ENCODE peak calls at places on chromosomes 3 and 15, in five cellular contexts. T is SJSA1, Q is psoas muscle, Z is hepatocyte, D is body of pancreas. Y is an unnamed sample.

GRCh38 chr3:10495003-10495402 is 10.4 kb downstream of the ATP2B2 start:
- DNase-seq in Z (peak; percentile 72), D (peak; percentile 58), Q (peak; percentile 60), T (no peak), Y (peak; percentile 15)

GRCh38 chr3:30577788-30578187 is 28.6 kb upstream of the TGFBR2 start:
- DNase-seq in D (no peak), Q (no peak), Z (no peak), T (no peak), Y (no peak)

GRCh38 chr3:29758108-29759020 is 477.5 kb downstream of the RBMS3 start:
- DNase-seq in Q (no peak), D (no peak), T (peak; percentile 49), Z (no peak), Y (no peak)

GRCh38 chr3:40876019-40876418 is 323.3 kb upstream of the CTNNB1 start:
- DNase-seq in Z (no peak), D (no peak), T (peak; percentile 6), Q (no peak), Y (no peak)

GRCh38 chr15:92091155-92091734 is 237.7 kb downstream of the SLCO3A1 start:
- DNase-seq in D (peak; percentile 62), T (peak; percentile 21), Q (no peak), Z (peak; percentile 87), Y (peak; percentile 65)

GRCh38 chr15:79682851-79683288 is 213.9 kb downstream of the MTHFS start:
- DNase-seq in T (no peak), Q (no peak), D (no peak), Z (no peak), Y (no peak)

GRCh38 chr3:188037965-188038581 is 115.9 kb upstream of the LPP start:
- DNase-seq in Q (no peak), Z (peak; percentile 56), D (no peak), T (peak; percentile 38), Y (no peak)

GRCh38 chr3:186465508-186465907 is 78.7 kb downstream of the CRYGS start:
- DNase-seq in Q (no peak), T (no peak), Z (no peak), D (no peak), Y (no peak)

GRCh38 chr3:127736801-127737539 is 64.2 kb downstream of the ABTB1 start:
- DNase-seq in Q (no peak), D (no peak), Z (no peak), T (no peak), Y (no peak)

GRCh38 chr3:151923901-151924300 is 50.5 kb downstream of the SUCNR1 start:
- DNase-seq in D (no peak), T (no peak), Q (no peak), Z (no peak), Y (no peak)

GRCh38 chr3:194879991-194880939 is 194.6 kb downstream of the FAM43A start:
- DNase-seq in Z (no peak), D (no peak), Q (no peak), T (no peak), Y (no peak)

GRCh38 chr15:55858661-55859060 is 115.7 kb upstream of the PRTG start:
- DNase-seq in T (no peak), Q (no peak), Z (no peak), D (no peak), Y (peak; percentile 7)

GRCh38 chr3:194336601-194337355 is 14.3 kb downstream of the CPN2 start:
- DNase-seq in Z (no peak), T (no peak), D (no peak), Q (no peak), Y (no peak)

GRCh38 chr15:92600902-92601301 is 54.7 kb downstream of the FAM174B start:
- DNase-seq in Z (no peak), T (no peak), Q (no peak), D (no peak), Y (no peak)

GRCh38 chr3:49872801-49873281 is 3.1 kb upstream of the CAMKV start:
- DNase-seq in T (no peak), Z (peak; percentile 65), Q (no peak), D (no peak), Y (no peak)

GRCh38 chr15:38707802-38708671 is 143.4 kb upstream of the RASGRP1 start:
- DNase-seq in T (peak; percentile 63), Q (no peak), D (peak; percentile 39), Z (peak; percentile 72), Y (peak; percentile 35)

GRCh38 chr15:79169531-79170123 is 79.0 kb upstream of the RASGRF1 start:
- DNase-seq in T (no peak), Z (no peak), Q (no peak), D (no peak), Y (no peak)

GRCh38 chr15:75061272-75061671 is 37.9 kb downstream of the PPCDC start:
- DNase-seq in T (no peak), D (no peak), Q (no peak), Z (no peak), Y (no peak)

GRCh38 chr15:55588070-55588817 is at the start of gene PYGO1:
- DNase-seq in D (peak; percentile 54), Q (peak; percentile 83), Z (peak; percentile 80), T (peak; percentile 72), Y (peak; percentile 79)

GRCh38 chr15:28929200-28929599 is 43.4 kb downstream of the APBA2 start:
- DNase-seq in T (no peak), D (no peak), Q (no peak), Z (no peak), Y (no peak)

GRCh38 chr3:49625071-49625470 is 49.1 kb upstream of the APEH start:
- DNase-seq in Q (no peak), T (no peak), D (no peak), Z (no peak), Y (no peak)

GRCh38 chr3:146625117-146625775 is 20.1 kb upstream of the PLSCR5 start:
- DNase-seq in T (no peak), D (no peak), Z (no peak), Q (no peak), Y (no peak)

GRCh38 chr3:60190073-60190472 is 1061.2 kb downstream of the FHIT start:
- DNase-seq in Q (no peak), T (no peak), Z (no peak), D (no peak), Y (no peak)

GRCh38 chr15:59553879-59554735 is 57.5 kb upstream of the GCNT3 start:
- DNase-seq in D (no peak), T (peak; percentile 71), Z (peak; percentile 54), Q (no peak), Y (peak; percentile 69)

GRCh38 chr3:88180398-88180999 is 30.7 kb downstream of the C3orf38 start:
- DNase-seq in Q (no peak), Z (peak; percentile 44), T (peak; percentile 16), D (no peak), Y (peak; percentile 41)

GRCh38 chr15:101538996-101539395 is 49.5 kb upstream of the PCSK6 start:
- DNase-seq in T (no peak), Q (no peak), D (no peak), Z (no peak), Y (no peak)

GRCh38 chr3:36393563-36393962 is 13.3 kb downstream of the STAC start:
- DNase-seq in Q (no peak), T (no peak), Z (no peak), D (no peak), Y (no peak)

GRCh38 chr3:126530171-126531050 is 6.5 kb downstream of the CHST13 start:
- DNase-seq in Q (peak; percentile 57), Z (no peak), T (no peak), D (no peak), Y (no peak)

GRCh38 chr15:92733934-92734521 is 78.5 kb upstream of the FAM174B start:
- DNase-seq in Q (no peak), Z (peak; percentile 26), D (peak; percentile 24), T (no peak), Y (no peak)

GRCh38 chr3:112847692-112848091 is 1.0 kb upstream of the CD200R1L start:
- DNase-seq in Q (no peak), D (no peak), T (no peak), Z (no peak), Y (no peak)

GRCh38 chr15:23536659-23537058 is 28.8 kb upstream of the MKRN3 start:
- DNase-seq in Z (no peak), T (no peak), Q (no peak), D (no peak), Y (no peak)
- H3K9me3 ChIP-seq in Z (no peaks in the 10 kb centered on the region), T (no peaks in the 10 kb centered on the region), Q (no peaks in the 10 kb centered on the region), D (no peaks in the 10 kb centered on the region), Y (no peaks in the 10 kb centered on the region)

GRCh38 chr15:48553559-48553958 is 92.0 kb downstream of the FBN1 start:
- DNase-seq in Q (no peak), Z (no peak), D (no peak), T (no peak), Y (no peak)
- H3K4me1 ChIP-seq in Q (no peaks in the 10 kb centered on the region), Z (peaks cover 3% of the 10 kb centered on the region), D (peaks cover 7% of the 10 kb centered on the region), T (peaks cover 29% of the 10 kb centered on the region), Y (no peaks in the 10 kb centered on the region)

GRCh38 chr3:462851-463250 is 266.3 kb downstream of the CHL1 start:
- DNase-seq in Q (no peak), D (no peak), Z (no peak), T (no peak), Y (no peak)

GRCh38 chr3:458614-459375 is 262.2 kb downstream of the CHL1 start:
- DNase-seq in T (no peak), Q (no peak), Z (no peak), D (no peak), Y (no peak)

GRCh38 chr3:459376-459710 is 262.8 kb downstream of the CHL1 start:
- DNase-seq in Q (no peak), T (no peak), Z (no peak), D (no peak), Y (no peak)

GRCh38 chr3:454986-455385 is 258.4 kb downstream of the CHL1 start:
- DNase-seq in Z (no peak), D (no peak), T (no peak), Q (no peak), Y (no peak)

DNA sequence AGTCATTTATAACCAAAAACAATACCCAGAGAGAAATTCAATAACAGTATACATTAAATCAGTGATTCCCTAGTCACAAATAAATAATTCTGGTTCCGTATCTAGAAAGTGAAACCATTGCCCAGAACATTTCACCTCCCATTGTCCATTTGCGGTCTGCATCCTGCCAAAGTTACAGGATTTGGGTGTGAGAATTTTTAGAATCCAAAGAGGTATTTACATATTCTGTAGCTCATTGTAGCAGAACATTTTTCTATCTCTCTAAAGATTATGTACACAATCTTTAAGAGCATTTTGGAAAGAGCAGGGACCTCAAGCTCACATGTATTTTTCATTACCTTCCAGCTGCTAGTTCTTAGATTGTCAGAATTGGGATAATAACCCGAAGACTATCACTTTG is 261.6 kb downstream of the CHL1 start:
- DNase-seq in T (no peak), D (no peak), Z (no peak), Q (no peak), Y (no peak)
- H3K9me3 ChIP-seq in T (no peaks in the 10 kb centered on the region), D (no peaks in the 10 kb centered on the region), Z (no peaks in the 10 kb centered on the region), Q (no peaks in the 10 kb centered on the region), Y (no peaks in the 10 kb centered on the region)

GRCh38 chr3:42652611-42653302 is 740 bp upstream of the ZBTB47 start:
- DNase-seq in Z (peak; percentile 60), Q (peak; percentile 73), T (peak; percentile 60), D (peak; percentile 53), Y (no peak)
- H3K4me1 ChIP-seq in Z (peaks cover 33% of the 10 kb centered on the region), Q (peaks cover 43% of the 10 kb centered on the region), T (peaks cover 55% of the 10 kb centered on the region), D (peaks cover 44% of the 10 kb centered on the region), Y (peaks cover 7% of the 10 kb centered on the region)

Y was measured in SJCRH30.